ENCODE peak calls at places on chromosomes 4 and X, in five cellular contexts. W, G, N, R and L are unnamed samples.

GRCh38 chr4:25859429-25860148 is 3.2 kb downstream of the SEL1L3 start:
- DNase-seq in W (no peak), G (no peak), N (peak), R (no peak), L (no peak)

GRCh38 chr4:15507679-15508078 is 38.0 kb downstream of the CC2D2A start:
- DNase-seq in W (no peak), G (no peak), N (no peak), R (no peak), L (no peak)

GRCh38 chr4:7207791-7208231 is 15.5 kb downstream of the SORCS2 start:
- DNase-seq in W (no peak), G (no peak), N (no peak), R (no peak), L (no peak)

GRCh38 chr4:121707344-121707743 is 10.6 kb upstream of the ANXA5 start:
- DNase-seq in W (no peak), G (no peak), N (no peak), R (no peak), L (no peak)

GRCh38 chr4:84503495-84504437 is 4.7 kb upstream of the NKX6-1 start:
- DNase-seq in W (peak), G (no peak), N (peak), R (no peak), L (peak)

GRCh38 chrX:74465424-74465823 is 44.1 kb downstream of the SLC16A2 start:
- DNase-seq in W (peak), G (no peak), N (no peak), R (no peak), L (no peak)

GRCh38 chrX:137052641-137053235 is 18.9 kb upstream of the GPR101 start:
- DNase-seq in W (no peak), G (no peak), N (peak), R (peak), L (no peak)

GRCh38 chr4:41880840-41881831 is 54.1 kb upstream of the TMEM33 start:
- DNase-seq in W (no peak), G (no peak), N (no peak), R (peak), L (no peak)

GRCh38 chr4:5280845-5281244 is 229.6 kb downstream of the STK32B start:
- DNase-seq in W (no peak), G (no peak), N (no peak), R (no peak), L (no peak)

GRCh38 chr4:42104521-42104920 is 47.9 kb downstream of the BEND4 start:
- DNase-seq in W (no peak), G (no peak), N (no peak), R (no peak), L (no peak)

GRCh38 chr4:139873111-139873866 is 207.7 kb downstream of the MGST2 start:
- DNase-seq in W (peak), G (no peak), N (no peak), R (no peak), L (peak)

GRCh38 chrX:67543818-67544217 is at the start of gene AR:
- DNase-seq in W (peak), G (peak), N (no peak), R (peak), L (peak)

GRCh38 chrX:47723689-47724088 is 64.7 kb upstream of the UXT start:
- DNase-seq in W (no peak), G (no peak), N (peak), R (no peak), L (no peak)

GRCh38 chr4:80876810-80877209 is 153.7 kb upstream of the BMP3 start:
- DNase-seq in W (no peak), G (no peak), N (peak), R (no peak), L (no peak)

GRCh38 chr4:13705521-13706035 is 78.1 kb upstream of the BOD1L1 start:
- DNase-seq in W (no peak), G (no peak), N (peak), R (no peak), L (no peak)

GRCh38 chrX:5829060-5829459 is 399.6 kb downstream of the NLGN4X start:
- DNase-seq in W (no peak), G (no peak), N (no peak), R (no peak), L (no peak)

GRCh38 chrX:118534716-118535493 is 39.3 kb downstream of the DOCK11 start:
- DNase-seq in W (no peak), G (no peak), N (no peak), R (no peak), L (peak)

GRCh38 chrX:118536204-118536603 is 40.6 kb downstream of the DOCK11 start:
- DNase-seq in W (no peak), G (no peak), N (no peak), R (no peak), L (no peak)

GRCh38 chrX:118541482-118541881 is 45.9 kb downstream of the DOCK11 start:
- DNase-seq in W (no peak), G (no peak), N (no peak), R (no peak), L (no peak)

GRCh38 chrX:118540342-118540741 is 44.7 kb downstream of the DOCK11 start:
- DNase-seq in W (no peak), G (no peak), N (no peak), R (no peak), L (no peak)

GRCh38 chrX:118536687-118537461 is 41.3 kb downstream of the DOCK11 start:
- DNase-seq in W (no peak), G (no peak), N (peak), R (peak), L (no peak)
- TF ChIP-seq CTCF in W (peak), G (peak), N (peak), R (peak), L (peak)

GRCh38 chrX:8731579-8732395 is at the start of gene ANOS1:
- DNase-seq in W (no peak), G (peak), N (peak), R (peak), L (peak)
- TF ChIP-seq CTCF in W (no peak), G (no peak), N (no peak), R (no peak), L (no peak)

GRCh38 chr4:55635760-55636621 is at the start of gene NMU:
- DNase-seq in W (no peak), G (no peak), N (peak), R (peak), L (no peak)
- TF ChIP-seq CTCF in W (no peak), G (no peak), N (peak), R (no peak), L (no peak)

GRCh38 chrX:85108165-85108564 is 104.5 kb downstream of the APOOL start:
- DNase-seq in W (no peak), G (no peak), N (no peak), R (no peak), L (no peak)

GRCh38 chrX:85107407-85107806 is 103.7 kb downstream of the APOOL start:
- DNase-seq in W (peak), G (no peak), N (no peak), R (no peak), L (no peak)

GRCh38 chrX:85112270-85112669 is 108.6 kb downstream of the APOOL start:
- DNase-seq in W (no peak), G (no peak), N (no peak), R (no peak), L (no peak)

GRCh38 chrX:85111347-85111746 is 107.7 kb downstream of the APOOL start:
- DNase-seq in W (no peak), G (no peak), N (peak), R (no peak), L (no peak)

DNA sequence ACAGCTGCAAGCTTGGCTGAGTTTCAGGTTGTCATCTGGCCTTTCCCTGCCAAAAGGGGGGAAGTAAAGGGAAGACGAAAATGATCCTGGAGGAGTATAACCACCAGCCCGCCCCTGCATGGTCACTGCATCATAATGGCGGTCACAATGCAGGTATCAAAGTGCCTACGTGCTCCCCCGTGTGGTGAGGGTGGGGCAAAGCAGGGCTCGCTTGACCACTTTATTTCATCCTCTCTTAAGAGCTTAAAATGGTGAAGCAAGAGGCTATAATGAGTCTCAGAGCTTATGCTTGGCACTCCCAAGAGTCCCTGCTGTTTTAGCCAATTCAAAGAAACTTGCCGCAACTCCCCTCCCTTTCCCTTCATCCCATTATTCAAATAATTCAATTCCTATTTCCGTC is 105.6 kb downstream of the APOOL start:
- DNase-seq in W (no peak), G (no peak), N (peak), R (peak), L (no peak)
- TF ChIP-seq CTCF in W (peak), G (no peak), N (peak), R (peak), L (no peak)

DNA sequence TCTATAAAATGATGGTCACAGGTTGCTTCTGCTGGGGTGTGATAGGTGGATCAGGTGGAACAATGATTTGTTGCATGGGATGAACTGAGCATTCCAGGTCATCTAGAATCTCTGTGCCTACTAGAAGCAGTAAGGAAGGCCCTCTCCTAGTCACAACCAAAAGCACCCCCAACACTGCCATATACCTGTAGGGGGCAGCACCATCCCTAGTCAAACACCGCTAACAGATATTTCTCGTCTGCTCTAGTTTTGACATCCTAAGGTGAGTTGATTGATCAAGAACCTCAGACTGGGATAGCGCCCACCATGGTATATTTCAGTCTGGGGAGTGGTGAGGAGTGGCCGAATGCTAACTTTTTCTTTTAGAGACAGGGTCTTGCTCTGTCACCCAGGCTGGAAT is 160.2 kb downstream of the NHS start:
- DNase-seq in W (no peak), G (no peak), N (peak), R (no peak), L (no peak)
- TF ChIP-seq CTCF in W (peak), G (peak), N (peak), R (no peak), L (peak)

GRCh38 chr4:145936142-145937020 is 2.2 kb downstream of the ZNF827 start:
- DNase-seq in W (peak), G (no peak), N (peak), R (peak), L (no peak)
- TF ChIP-seq CTCF in W (peak), G (no peak), N (peak), R (peak), L (peak)